ENCODE peak calls at places on chromosome 2, in four cellular contexts. One of them, this sample, is unnamed.

GRCh38 chr2:204170419-204170818 is 233.9 kb downstream of the ICOS start:
- DNase-seq in tibial artery: no peak
- DNase-seq in sigmoid colon: no peak
- DNase-seq in mesothelial cell of epicardium: no peak
- DNase-seq in this sample: no peak

GRCh38 chr2:226828164-226828563 is 7.7 kb upstream of the RHBDD1 start:
- DNase-seq in mesothelial cell of epicardium: no peak
- DNase-seq in sigmoid colon: no peak
- DNase-seq in tibial artery: no peak
- DNase-seq in this sample: no peak

GRCh38 chr2:150339951-150340350 is 147.5 kb downstream of the RND3 start:
- DNase-seq in sigmoid colon: no peak
- DNase-seq in mesothelial cell of epicardium: no peak
- DNase-seq in tibial artery: no peak
- DNase-seq in this sample: no peak

GRCh38 chr2:161096336-161096735 is 63.9 kb upstream of the TANK start:
- DNase-seq in sigmoid colon: no peak
- DNase-seq in tibial artery: no peak
- DNase-seq in mesothelial cell of epicardium: no peak
- DNase-seq in this sample: no peak

GRCh38 chr2:160007111-160007510 is 55.3 kb downstream of the PLA2R1 start:
- DNase-seq in mesothelial cell of epicardium: no peak
- DNase-seq in tibial artery: no peak
- DNase-seq in sigmoid colon: no peak
- DNase-seq in this sample: no peak

GRCh38 chr2:26694001-26694400 is 1.5 kb downstream of the KCNK3 start:
- DNase-seq in tibial artery: no peak
- DNase-seq in sigmoid colon: no peak
- DNase-seq in mesothelial cell of epicardium: no peak
- DNase-seq in this sample: no peak

GRCh38 chr2:177433402-177433801 is 40.8 kb downstream of the AGPS start:
- DNase-seq in tibial artery: no peak
- DNase-seq in mesothelial cell of epicardium: no peak
- DNase-seq in sigmoid colon: no peak
- DNase-seq in this sample: no peak

GRCh38 chr2:88880441-88880953 is 189.0 kb downstream of the RPIA start:
- DNase-seq in mesothelial cell of epicardium: no peak
- DNase-seq in tibial artery: no peak
- DNase-seq in sigmoid colon: no peak
- DNase-seq in this sample: no peak

GRCh38 chr2:227674485-227674884 is 7.9 kb downstream of the SCYGR5 start:
- DNase-seq in mesothelial cell of epicardium: no peak
- DNase-seq in sigmoid colon: no peak
- DNase-seq in tibial artery: no peak
- DNase-seq in this sample: no peak

GRCh38 chr2:124836415-124836814 is 811.3 kb downstream of the CNTNAP5 start:
- DNase-seq in mesothelial cell of epicardium: no peak
- DNase-seq in sigmoid colon: no peak
- DNase-seq in tibial artery: no peak
- DNase-seq in this sample: no peak

GRCh38 chr2:231940795-231941194 is 14.6 kb upstream of the NPPC start:
- DNase-seq in tibial artery: no peak
- DNase-seq in sigmoid colon: no peak
- DNase-seq in mesothelial cell of epicardium: no peak
- DNase-seq in this sample: no peak

GRCh38 chr2:58106896-58107295 is 60.3 kb downstream of the VRK2 start:
- DNase-seq in sigmoid colon: no peak
- DNase-seq in tibial artery: no peak
- DNase-seq in mesothelial cell of epicardium: no peak
- DNase-seq in this sample: no peak

GRCh38 chr2:109118321-109118720 is 10.7 kb upstream of the SH3RF3 start:
- DNase-seq in tibial artery: no peak
- DNase-seq in mesothelial cell of epicardium: peak
- DNase-seq in sigmoid colon: no peak
- DNase-seq in this sample: no peak

GRCh38 chr2:135337066-135337465 is 194.0 kb downstream of the ZRANB3 start:
- DNase-seq in tibial artery: no peak
- DNase-seq in mesothelial cell of epicardium: no peak
- DNase-seq in sigmoid colon: no peak
- DNase-seq in this sample: no peak

GRCh38 chr2:208101716-208102631 is 22.4 kb downstream of the CRYGD start:
- DNase-seq in sigmoid colon: no peak
- DNase-seq in tibial artery: no peak
- DNase-seq in mesothelial cell of epicardium: no peak
- DNase-seq in this sample: no peak

GRCh38 chr2:241080405-241081189 is 21.5 kb downstream of the MTERF4 start:
- DNase-seq in mesothelial cell of epicardium: no peak
- DNase-seq in tibial artery: no peak
- DNase-seq in sigmoid colon: no peak
- DNase-seq in this sample: no peak

GRCh38 chr2:41600460-41600859 is 447.4 kb upstream of the PKDCC start:
- DNase-seq in tibial artery: no peak
- DNase-seq in sigmoid colon: no peak
- DNase-seq in mesothelial cell of epicardium: no peak
- DNase-seq in this sample: no peak

GRCh38 chr2:46164581-46165301 is 132.5 kb upstream of the EPAS1 start:
- DNase-seq in tibial artery: peak
- DNase-seq in sigmoid colon: peak
- DNase-seq in mesothelial cell of epicardium: no peak
- DNase-seq in this sample: peak

GRCh38 chr2:44420725-44421124 is 59.0 kb downstream of the CAMKMT start:
- DNase-seq in sigmoid colon: no peak
- DNase-seq in mesothelial cell of epicardium: no peak
- DNase-seq in tibial artery: no peak
- DNase-seq in this sample: no peak

DNA sequence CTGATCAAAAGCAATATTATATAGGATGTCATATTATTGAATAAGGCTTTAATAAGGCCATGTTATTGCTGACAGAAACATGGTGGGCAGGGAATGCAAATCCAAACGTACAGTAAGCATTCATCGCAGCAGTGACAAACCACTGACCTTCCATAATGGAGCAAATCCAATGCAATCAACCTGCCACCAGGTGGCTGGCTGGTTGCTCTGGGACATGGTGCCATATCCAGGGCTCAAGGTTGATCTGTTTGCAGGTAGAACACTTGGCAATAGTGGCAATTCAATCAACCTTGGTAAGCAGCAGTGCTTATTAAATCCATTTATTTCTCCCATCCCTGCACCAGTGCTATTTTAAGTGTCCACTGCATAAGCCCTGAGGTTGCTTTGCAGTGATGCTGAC is 75.4 kb downstream of the CERKL start:
- DNase-seq in sigmoid colon: no peak
- DNase-seq in mesothelial cell of epicardium: no peak
- DNase-seq in tibial artery: no peak
- DNase-seq in this sample: no peak
- TF ChIP-seq CTCF in sigmoid colon: no peak
- TF ChIP-seq CTCF in mesothelial cell of epicardium: no peak
- TF ChIP-seq CTCF in tibial artery: no peak
- TF ChIP-seq CTCF in this sample: no peak

GRCh38 chr2:86201951-86202692 is 2.9 kb downstream of the MRPL35 start:
- DNase-seq in tibial artery: no peak
- DNase-seq in sigmoid colon: no peak
- DNase-seq in mesothelial cell of epicardium: no peak
- DNase-seq in this sample: no peak
- TF ChIP-seq CTCF in tibial artery: no peak
- TF ChIP-seq CTCF in sigmoid colon: no peak
- TF ChIP-seq CTCF in mesothelial cell of epicardium: no peak
- TF ChIP-seq CTCF in this sample: no peak

GRCh38 chr2:20103514-20103913 is 52.1 kb upstream of the LAPTM4A start:
- DNase-seq in sigmoid colon: no peak
- DNase-seq in tibial artery: no peak
- DNase-seq in mesothelial cell of epicardium: no peak
- DNase-seq in this sample: no peak
- TF ChIP-seq CTCF in sigmoid colon: no peak
- TF ChIP-seq CTCF in tibial artery: no peak
- TF ChIP-seq CTCF in mesothelial cell of epicardium: peak
- TF ChIP-seq CTCF in this sample: peak

DNA sequence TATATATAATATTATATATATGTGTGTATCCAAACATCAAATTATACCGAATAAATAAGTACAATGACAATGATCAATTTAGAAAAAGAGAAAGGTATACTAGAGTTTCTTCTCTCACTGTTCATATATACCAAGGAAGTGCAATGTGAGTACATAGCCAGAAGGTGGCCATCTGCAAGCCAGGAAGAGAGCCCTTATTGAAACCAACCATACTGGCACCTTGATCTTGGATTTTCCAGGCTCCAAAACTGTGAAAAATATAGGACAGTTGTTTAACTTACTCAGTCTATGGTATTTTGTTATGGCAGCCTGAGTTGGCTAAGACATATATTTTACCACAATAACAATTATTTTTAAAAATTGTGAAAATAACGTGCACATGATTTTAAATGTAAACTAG is 1490.2 kb upstream of the SLC39A10 start:
- DNase-seq in tibial artery: no peak
- DNase-seq in mesothelial cell of epicardium: no peak
- DNase-seq in sigmoid colon: no peak
- DNase-seq in this sample: no peak
- TF ChIP-seq CTCF in tibial artery: no peak
- TF ChIP-seq CTCF in mesothelial cell of epicardium: peak
- TF ChIP-seq CTCF in sigmoid colon: no peak
- TF ChIP-seq CTCF in this sample: peak

GRCh38 chr2:173075781-173076556 is at the start of gene MAP3K20:
- DNase-seq in mesothelial cell of epicardium: peak
- DNase-seq in tibial artery: peak
- DNase-seq in sigmoid colon: peak
- DNase-seq in this sample: no peak
- TF ChIP-seq CTCF in mesothelial cell of epicardium: no peak
- TF ChIP-seq CTCF in tibial artery: peak
- TF ChIP-seq CTCF in sigmoid colon: no peak
- TF ChIP-seq CTCF in this sample: peak

GRCh38 chr2:126792186-126792585 is 106.5 kb upstream of the TEX51 start:
- DNase-seq in mesothelial cell of epicardium: no peak
- DNase-seq in tibial artery: peak
- DNase-seq in sigmoid colon: no peak
- DNase-seq in this sample: no peak

GRCh38 chr2:126792993-126793392 is 105.7 kb upstream of the TEX51 start:
- DNase-seq in mesothelial cell of epicardium: peak
- DNase-seq in tibial artery: peak
- DNase-seq in sigmoid colon: peak
- DNase-seq in this sample: no peak

GRCh38 chr2:126795661-126796060 is 103.0 kb upstream of the TEX51 start:
- DNase-seq in sigmoid colon: peak
- DNase-seq in mesothelial cell of epicardium: no peak
- DNase-seq in tibial artery: peak
- DNase-seq in this sample: no peak

GRCh38 chr2:126790987-126791780 is 107.5 kb upstream of the TEX51 start:
- DNase-seq in sigmoid colon: peak
- DNase-seq in mesothelial cell of epicardium: no peak
- DNase-seq in tibial artery: peak
- DNase-seq in this sample: no peak

DNA sequence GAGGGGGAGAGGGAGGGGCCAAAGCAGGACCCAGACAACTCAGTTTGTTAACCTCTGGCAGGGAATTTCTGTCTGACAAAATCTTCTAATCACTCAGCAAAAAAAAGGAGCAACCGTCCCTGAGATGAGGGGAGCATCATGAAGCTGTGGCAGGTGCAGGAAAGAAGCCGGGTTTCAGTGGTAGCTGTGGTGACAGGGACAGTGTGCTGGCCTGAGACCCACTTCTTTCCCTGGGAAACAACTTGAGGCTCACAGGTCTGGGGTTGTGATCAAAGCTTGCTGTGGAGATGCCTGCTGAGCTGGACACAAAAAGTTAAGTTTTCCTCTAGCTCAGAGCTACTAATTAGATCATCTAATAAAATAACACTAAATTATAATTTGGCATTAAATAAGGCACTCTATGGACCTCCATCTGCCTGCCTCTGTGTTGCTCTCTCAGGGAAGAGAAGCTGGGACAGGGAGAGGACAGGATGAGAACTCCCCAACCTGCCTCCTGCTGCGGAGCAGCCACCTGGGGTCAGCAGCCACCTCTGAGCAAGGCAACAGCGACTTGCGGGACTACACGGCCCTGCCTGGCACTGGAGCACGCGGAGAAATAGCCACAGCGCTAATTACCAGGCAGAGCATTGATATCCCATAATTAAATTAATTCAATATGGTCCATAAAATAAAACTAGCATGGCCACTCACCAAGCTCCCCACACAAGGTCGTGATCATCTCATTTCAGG is 104.6 kb upstream of the TEX51 start:
- DNase-seq in tibial artery: peak
- DNase-seq in mesothelial cell of epicardium: peak
- DNase-seq in sigmoid colon: peak
- DNase-seq in this sample: no peak
- TF ChIP-seq CTCF in tibial artery: no peak
- TF ChIP-seq CTCF in mesothelial cell of epicardium: no peak
- TF ChIP-seq CTCF in sigmoid colon: no peak
- TF ChIP-seq CTCF in this sample: no peak

GRCh38 chr2:180003566-180003965 is 3.5 kb downstream of the CWC22 start:
- DNase-seq in sigmoid colon: no peak
- DNase-seq in mesothelial cell of epicardium: no peak
- DNase-seq in tibial artery: no peak
- DNase-seq in this sample: no peak

GRCh38 chr2:180000434-180000833 is 6.7 kb downstream of the CWC22 start:
- DNase-seq in mesothelial cell of epicardium: no peak
- DNase-seq in tibial artery: no peak
- DNase-seq in sigmoid colon: no peak
- DNase-seq in this sample: no peak

GRCh38 chr2:180004731-180005130 is 2.4 kb downstream of the CWC22 start:
- DNase-seq in tibial artery: no peak
- DNase-seq in sigmoid colon: no peak
- DNase-seq in mesothelial cell of epicardium: no peak
- DNase-seq in this sample: no peak

GRCh38 chr2:180002198-180002597 is 4.9 kb downstream of the CWC22 start:
- DNase-seq in sigmoid colon: no peak
- DNase-seq in tibial artery: no peak
- DNase-seq in mesothelial cell of epicardium: no peak
- DNase-seq in this sample: no peak

GRCh38 chr2:180001726-180002125 is 5.4 kb downstream of the CWC22 start:
- DNase-seq in sigmoid colon: no peak
- DNase-seq in mesothelial cell of epicardium: no peak
- DNase-seq in tibial artery: no peak
- DNase-seq in this sample: no peak
- TF ChIP-seq CTCF in sigmoid colon: no peak
- TF ChIP-seq CTCF in mesothelial cell of epicardium: no peak
- TF ChIP-seq CTCF in tibial artery: no peak
- TF ChIP-seq CTCF in this sample: peak

GRCh38 chr2:113273031-113273551 is 5.6 kb downstream of the PAX8 start:
- DNase-seq in tibial artery: no peak
- DNase-seq in sigmoid colon: no peak
- DNase-seq in mesothelial cell of epicardium: no peak
- DNase-seq in this sample: no peak
- TF ChIP-seq CTCF in tibial artery: no peak
- TF ChIP-seq CTCF in sigmoid colon: no peak
- TF ChIP-seq CTCF in mesothelial cell of epicardium: no peak
- TF ChIP-seq CTCF in this sample: peak

DNA sequence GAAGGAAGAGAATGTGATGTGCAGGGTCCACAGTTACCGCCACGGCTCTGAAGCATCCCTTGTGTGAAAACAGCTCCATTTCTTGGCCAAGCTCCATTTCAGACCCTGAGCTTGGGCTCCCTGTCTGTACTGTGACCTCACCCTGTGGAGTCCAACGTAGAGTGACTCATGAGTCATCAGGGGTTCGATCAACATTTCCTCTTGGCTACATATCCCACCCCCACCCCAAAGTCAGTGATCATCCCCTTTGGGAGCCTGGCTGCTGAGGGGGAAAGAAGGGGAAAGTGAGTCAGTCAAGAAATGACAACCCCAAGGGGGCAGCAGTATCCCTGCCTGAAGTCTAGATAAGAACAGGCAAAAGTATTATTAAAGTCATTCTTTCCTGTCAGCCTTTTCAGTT is 62.2 kb downstream of the PAPOLG start:
- DNase-seq in tibial artery: no peak
- DNase-seq in sigmoid colon: no peak
- DNase-seq in mesothelial cell of epicardium: no peak
- DNase-seq in this sample: no peak
- TF ChIP-seq CTCF in tibial artery: no peak
- TF ChIP-seq CTCF in sigmoid colon: no peak
- TF ChIP-seq CTCF in mesothelial cell of epicardium: no peak
- TF ChIP-seq CTCF in this sample: no peak

This sample was measured in AG04449.